ENCODE peak calls at places on chromosomes 5 and 9, in ten cellular contexts. L, T, W, Y, G, B, A, H, Q and J are unnamed samples.

GRCh38 chr9:34809504-34810186 is 99.7 kb upstream of the CCL21 start:
- DNase-seq in L (peak), B (no peak), H (no peak), G (peak), T (no peak), A (no peak), W (no peak), Q (no peak), Y (no peak), J (no peak)

GRCh38 chr5:140225396-140225795 is 50.4 kb downstream of the CYSTM1 start:
- DNase-seq in B (no peak), G (no peak), Q (no peak), L (no peak), W (no peak), T (no peak), Y (no peak), A (no peak), H (no peak), J (no peak)

GRCh38 chr5:65299841-65300240 is 181.9 kb downstream of the ADAMTS6 start:
- DNase-seq in Y (no peak), G (no peak), A (no peak), L (no peak), H (no peak), T (no peak), W (no peak), Q (no peak), B (no peak), J (no peak)

GRCh38 chr9:18189876-18190670 is 283.9 kb upstream of the ADAMTSL1 start:
- DNase-seq in W (no peak), L (no peak), Q (no peak), G (no peak), H (no peak), B (no peak), T (peak), Y (no peak), A (no peak), J (peak)

GRCh38 chr5:31794009-31794408 is 155.1 kb downstream of the PDZD2 start:
- DNase-seq in Q (no peak), L (no peak), W (no peak), Y (no peak), T (no peak), A (no peak), G (no peak), H (no peak), B (no peak), J (no peak)

GRCh38 chr5:180590543-180591248 is 603 bp downstream of the SCGB3A1 start:
- DNase-seq in T (no peak), H (no peak), W (no peak), Y (no peak), G (no peak), B (no peak), Q (no peak), L (no peak), A (no peak), J (no peak)

GRCh38 chr9:76634356-76635054 is 129.7 kb upstream of the PCA3 start:
- DNase-seq in T (no peak), A (no peak), L (no peak), B (no peak), Q (no peak), Y (peak), G (peak), H (no peak), W (peak), J (peak)

GRCh38 chr5:102411-103043 is 10.6 kb downstream of the PLEKHG4B start:
- DNase-seq in T (no peak), L (no peak), Y (no peak), Q (no peak), W (no peak), A (no peak), B (no peak), H (no peak), G (no peak), J (no peak)

GRCh38 chr5:169656125-169656990 is 19.3 kb downstream of the DOCK2 start:
- DNase-seq in L (no peak), A (no peak), G (peak), Q (no peak), H (no peak), W (no peak), T (no peak), Y (no peak), B (no peak), J (no peak)

GRCh38 chr5:32942225-32942989 is 231.3 kb downstream of the NPR3 start:
- DNase-seq in L (peak), B (no peak), T (peak), A (peak), Y (no peak), G (no peak), W (no peak), H (no peak), Q (no peak), J (peak)